ENCODE peak calls at places on chromosomes 6 and 20, in five cellular contexts. L is NCI-H2081; A is CD8-positive, alpha-beta T cell; R is CD8-positive, alpha-beta memory T cell; T is WTC11. U is an unnamed sample.
A peak's percentile ranks its signal among the peaks of the same experiment; 100 is the strongest.

GRCh38 chr20:431012-431904 is 23.2 kb downstream of the RBCK1 start:
- DNase-seq in L (peak; percentile 69), A (no peak), R (peak; percentile 12), T (peak; percentile 75), U (no peak)

GRCh38 chr6:140077712-140078551 is 703.5 kb upstream of the CITED2 start:
- DNase-seq in L (no peak), A (no peak), R (no peak), T (no peak), U (no peak)

GRCh38 chr6:140636698-140637402 is 1262.4 kb upstream of the CITED2 start:
- DNase-seq in L (peak; percentile 77), A (no peak), R (no peak), T (no peak), U (no peak)

GRCh38 chr20:32585519-32586127 is 490 bp upstream of the NOL4L start:
- DNase-seq in L (no peak), A (no peak), R (no peak), T (peak; percentile 59), U (peak; percentile 11)

GRCh38 chr6:40308533-40309306 is 278.4 kb downstream of the LRFN2 start:
- DNase-seq in L (peak; percentile 63), A (peak; percentile 25), R (peak; percentile 13), T (peak; percentile 93), U (no peak)

GRCh38 chr20:54320148-54320607 is 112.3 kb downstream of the PFDN4 start:
- DNase-seq in L (no peak), A (no peak), R (no peak), T (no peak), U (no peak)

GRCh38 chr6:81557811-81558210 is 194.7 kb downstream of the TENT5A start:
- DNase-seq in L (no peak), A (no peak), R (no peak), T (no peak), U (no peak)

GRCh38 chr6:19554356-19555225 is 282.6 kb upstream of the ID4 start:
- DNase-seq in L (peak; percentile 91), A (no peak), R (no peak), T (no peak), U (no peak)

GRCh38 chr6:93048381-93048780 is 371.0 kb downstream of the EPHA7 start:
- DNase-seq in L (no peak), A (no peak), R (no peak), T (no peak), U (no peak)

GRCh38 chr6:29995346-29995777 is 53.0 kb downstream of the HLA-A start:
- DNase-seq in L (no peak), A (no peak), R (no peak), T (no peak), U (no peak)

GRCh38 chr20:48722002-48722731 is 105.6 kb downstream of the PREX1 start:
- DNase-seq in L (no peak), A (no peak), R (no peak), T (no peak), U (no peak)

GRCh38 chr6:29909995-29910394 is 32.3 kb upstream of the HLA-A start:
- DNase-seq in L (no peak), A (no peak), R (no peak), T (no peak), U (no peak)

GRCh38 chr6:109024784-109025183 is 69.9 kb downstream of the SESN1 start:
- DNase-seq in L (no peak), A (no peak), R (no peak), T (peak; percentile 30), U (no peak)

GRCh38 chr6:30684386-30685156 is 1.9 kb downstream of the PPP1R18 start:
- DNase-seq in L (no peak), A (peak; percentile 54), R (peak; percentile 40), T (no peak), U (peak; percentile 31)

GRCh38 chr6:110053395-110054240 is 75.5 kb downstream of the GPR6 start:
- DNase-seq in L (peak; percentile 51), A (no peak), R (peak; percentile 28), T (no peak), U (no peak)

GRCh38 chr20:59030911-59031310 is 1.2 kb downstream of the ATP5F1E start:
- DNase-seq in L (no peak), A (no peak), R (no peak), T (no peak), U (no peak)

GRCh38 chr6:10166031-10166430 is 248.8 kb downstream of the TFAP2A start:
- DNase-seq in L (no peak), A (no peak), R (no peak), T (no peak), U (no peak)

GRCh38 chr6:80003841-80004198 is 629 bp upstream of the TTK start:
- DNase-seq in L (peak; percentile 48), A (peak; percentile 18), R (no peak), T (peak; percentile 16), U (peak; percentile 39)

GRCh38 chr20:57482148-57482547 is 42.8 kb downstream of the CTCFL start:
- DNase-seq in L (no peak), A (no peak), R (no peak), T (no peak), U (no peak)

GRCh38 chr6:139289233-139289632 is 2.6 kb downstream of the TXLNB start:
- DNase-seq in L (no peak), A (no peak), R (no peak), T (no peak), U (no peak)

GRCh38 chr6:143204045-143204444 is 143.4 kb downstream of the AIG1 start:
- DNase-seq in L (no peak), A (no peak), R (no peak), T (no peak), U (no peak)

GRCh38 chr6:169854813-169855212 is 103.4 kb downstream of the ERMARD start:
- DNase-seq in L (no peak), A (no peak), R (no peak), T (no peak), U (no peak)

GRCh38 chr6:141183368-141183767 is 949.4 kb upstream of the GJE1 start:
- DNase-seq in L (no peak), A (no peak), R (no peak), T (no peak), U (no peak)

GRCh38 chr20:63736893-63737689 is 627 bp downstream of the LIME1 start:
- DNase-seq in L (no peak), A (peak; percentile 54), R (peak; percentile 79), T (no peak), U (peak; percentile 65)

GRCh38 chr6:139960676-139961075 is 586.2 kb upstream of the CITED2 start:
- DNase-seq in L (no peak), A (no peak), R (no peak), T (no peak), U (no peak)

GRCh38 chr6:16684195-16684689 is 77.0 kb downstream of the ATXN1 start:
- DNase-seq in L (no peak), A (no peak), R (no peak), T (no peak), U (no peak)

GRCh38 chr6:109455161-109455501 is 441 bp downstream of the MICAL1 start:
- DNase-seq in L (no peak), A (peak; percentile 29), R (no peak), T (peak; percentile 51), U (no peak)

GRCh38 chr6:138769102-138769676 is 4.4 kb upstream of the CCDC28A start:
- DNase-seq in L (no peak), A (no peak), R (no peak), T (no peak), U (no peak)

GRCh38 chr6:30544666-30545272 is 11.5 kb downstream of the GNL1 start:
- DNase-seq in L (peak; percentile 51), A (no peak), R (peak; percentile 51), T (no peak), U (no peak)

U was measured in T-helper 22 cell.